ENCODE peak calls at places on chromosomes 2 and 18, in four cellular contexts. One of them, this sample, is unnamed.

GRCh38 chr2:204260906-204261305 is 284.4 kb upstream of the PARD3B start:
- DNase-seq in GM12878: no peak
- DNase-seq in K562: no peak
- DNase-seq in HCT116: no peak
- DNase-seq in this sample: no peak

GRCh38 chr18:13227910-13228309 is 9.3 kb downstream of the LDLRAD4 start:
- DNase-seq in HCT116: no peak
- DNase-seq in GM12878: no peak
- DNase-seq in K562: no peak
- DNase-seq in this sample: no peak

GRCh38 chr2:72603481-72603880 is 222.4 kb downstream of the EXOC6B start:
- DNase-seq in K562: no peak
- DNase-seq in GM12878: no peak
- DNase-seq in HCT116: no peak
- DNase-seq in this sample: no peak

GRCh38 chr2:73925853-73926492 is 707 bp upstream of the DGUOK start:
- DNase-seq in K562: no peak
- DNase-seq in HCT116: no peak
- DNase-seq in GM12878: no peak
- DNase-seq in this sample: no peak

GRCh38 chr2:62489162-62489561 is 16.8 kb downstream of the TMEM17 start:
- DNase-seq in K562: no peak
- DNase-seq in GM12878: no peak
- DNase-seq in HCT116: no peak
- DNase-seq in this sample: no peak

GRCh38 chr2:162241571-162241970 is 1.7 kb downstream of the FAP start:
- DNase-seq in K562: no peak
- DNase-seq in GM12878: no peak
- DNase-seq in HCT116: no peak
- DNase-seq in this sample: no peak

GRCh38 chr2:73998451-73998850 is 13.7 kb downstream of the TET3 start:
- DNase-seq in K562: no peak
- DNase-seq in HCT116: no peak
- DNase-seq in GM12878: no peak
- DNase-seq in this sample: no peak

GRCh38 chr18:62717850-62718229 is 2.5 kb downstream of the PHLPP1 start:
- DNase-seq in K562: no peak
- DNase-seq in GM12878: no peak
- DNase-seq in HCT116: no peak
- DNase-seq in this sample: no peak

GRCh38 chr2:201234167-201235139 is 25.9 kb upstream of the CASP8 start:
- DNase-seq in GM12878: no peak
- DNase-seq in HCT116: no peak
- DNase-seq in K562: no peak
- DNase-seq in this sample: no peak

GRCh38 chr2:63580651-63581050 is 7.6 kb downstream of the WDPCP start:
- DNase-seq in GM12878: no peak
- DNase-seq in K562: no peak
- DNase-seq in HCT116: no peak
- DNase-seq in this sample: no peak

GRCh38 chr2:96514521-96514920 is 9.4 kb upstream of the NEURL3 start:
- DNase-seq in GM12878: no peak
- DNase-seq in HCT116: no peak
- DNase-seq in K562: no peak
- DNase-seq in this sample: no peak

GRCh38 chr2:55112229-55113016 is 62.2 kb upstream of the RTN4 start:
- DNase-seq in K562: peak
- DNase-seq in GM12878: no peak
- DNase-seq in HCT116: no peak
- DNase-seq in this sample: no peak

GRCh38 chr18:32078845-32079244 is 12.8 kb upstream of the RNF138 start:
- DNase-seq in GM12878: no peak
- DNase-seq in HCT116: no peak
- DNase-seq in K562: no peak
- DNase-seq in this sample: no peak

GRCh38 chr2:110116033-110116710 is 550 bp upstream of the MALL start:
- DNase-seq in GM12878: no peak
- DNase-seq in K562: no peak
- DNase-seq in HCT116: peak
- DNase-seq in this sample: no peak

GRCh38 chr2:147469471-147469870 is 375.4 kb upstream of the ACVR2A start:
- DNase-seq in K562: no peak
- DNase-seq in GM12878: no peak
- DNase-seq in HCT116: no peak
- DNase-seq in this sample: no peak

GRCh38 chr2:240398711-240399267 is 36.7 kb upstream of the GPC1 start:
- DNase-seq in HCT116: no peak
- DNase-seq in GM12878: no peak
- DNase-seq in K562: no peak
- DNase-seq in this sample: no peak

GRCh38 chr2:121777699-121778058 is 22.2 kb downstream of the TSN start:
- DNase-seq in GM12878: no peak
- DNase-seq in K562: no peak
- DNase-seq in HCT116: no peak
- DNase-seq in this sample: no peak

GRCh38 chr2:133293544-133294270 is 274.6 kb downstream of the NCKAP5 start:
- DNase-seq in K562: no peak
- DNase-seq in HCT116: no peak
- DNase-seq in GM12878: no peak
- DNase-seq in this sample: no peak

GRCh38 chr2:48707466-48707865 is 48.1 kb downstream of the LHCGR start:
- DNase-seq in K562: no peak
- DNase-seq in GM12878: no peak
- DNase-seq in HCT116: no peak
- DNase-seq in this sample: no peak

GRCh38 chr2:215188078-215188477 is 49.7 kb upstream of the ABCA12 start:
- DNase-seq in HCT116: no peak
- DNase-seq in K562: no peak
- DNase-seq in GM12878: no peak
- DNase-seq in this sample: no peak

GRCh38 chr2:128605421-128605820 is 286.8 kb upstream of the HS6ST1 start:
- DNase-seq in K562: no peak
- DNase-seq in HCT116: no peak
- DNase-seq in GM12878: no peak
- DNase-seq in this sample: no peak

DNA sequence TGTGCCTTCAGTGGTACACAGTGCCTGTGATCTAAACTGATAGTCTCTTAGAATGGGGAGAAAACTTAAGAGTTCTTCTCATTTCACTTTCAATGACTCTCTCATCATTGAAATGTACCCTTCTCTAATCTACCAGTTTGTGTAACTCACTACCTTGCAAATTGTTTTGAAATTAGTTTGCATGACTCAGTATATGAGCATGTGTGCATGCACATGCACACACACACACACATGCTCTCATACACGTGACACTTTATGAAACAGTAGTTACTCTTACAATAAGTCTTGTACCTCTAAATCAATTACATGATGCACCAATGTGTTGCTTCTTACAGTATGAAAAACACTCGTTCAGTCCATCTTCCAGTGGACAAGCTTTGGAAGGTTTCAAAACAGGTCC is 10.6 kb downstream of the LYPD6B start:
- DNase-seq in K562: no peak
- DNase-seq in HCT116: no peak
- DNase-seq in GM12878: no peak
- DNase-seq in this sample: no peak
- H3K27ac ChIP-seq in K562: no peak
- H3K27ac ChIP-seq in HCT116: no peak
- H3K27ac ChIP-seq in GM12878: peak
- H3K27ac ChIP-seq in this sample: no peak

GRCh38 chr2:168639501-168639900 is 162.9 kb upstream of the NOSTRIN start:
- DNase-seq in GM12878: no peak
- DNase-seq in K562: no peak
- DNase-seq in HCT116: no peak
- DNase-seq in this sample: no peak
- TF ChIP-seq SIN3A in GM12878: no peak
- TF ChIP-seq SIN3A in K562: no peak
- TF ChIP-seq SIN3A in HCT116: no peak
- TF ChIP-seq SIN3A in this sample: no peak

GRCh38 chr2:5913729-5914390 is 221.7 kb downstream of the SOX11 start:
- DNase-seq in HCT116: no peak
- DNase-seq in K562: no peak
- DNase-seq in GM12878: no peak
- DNase-seq in this sample: no peak

GRCh38 chr2:5911801-5912200 is 219.6 kb downstream of the SOX11 start:
- DNase-seq in GM12878: no peak
- DNase-seq in K562: no peak
- DNase-seq in HCT116: no peak
- DNase-seq in this sample: no peak

GRCh38 chr2:5915926-5916325 is 223.7 kb downstream of the SOX11 start:
- DNase-seq in K562: peak
- DNase-seq in GM12878: no peak
- DNase-seq in HCT116: no peak
- DNase-seq in this sample: peak

DNA sequence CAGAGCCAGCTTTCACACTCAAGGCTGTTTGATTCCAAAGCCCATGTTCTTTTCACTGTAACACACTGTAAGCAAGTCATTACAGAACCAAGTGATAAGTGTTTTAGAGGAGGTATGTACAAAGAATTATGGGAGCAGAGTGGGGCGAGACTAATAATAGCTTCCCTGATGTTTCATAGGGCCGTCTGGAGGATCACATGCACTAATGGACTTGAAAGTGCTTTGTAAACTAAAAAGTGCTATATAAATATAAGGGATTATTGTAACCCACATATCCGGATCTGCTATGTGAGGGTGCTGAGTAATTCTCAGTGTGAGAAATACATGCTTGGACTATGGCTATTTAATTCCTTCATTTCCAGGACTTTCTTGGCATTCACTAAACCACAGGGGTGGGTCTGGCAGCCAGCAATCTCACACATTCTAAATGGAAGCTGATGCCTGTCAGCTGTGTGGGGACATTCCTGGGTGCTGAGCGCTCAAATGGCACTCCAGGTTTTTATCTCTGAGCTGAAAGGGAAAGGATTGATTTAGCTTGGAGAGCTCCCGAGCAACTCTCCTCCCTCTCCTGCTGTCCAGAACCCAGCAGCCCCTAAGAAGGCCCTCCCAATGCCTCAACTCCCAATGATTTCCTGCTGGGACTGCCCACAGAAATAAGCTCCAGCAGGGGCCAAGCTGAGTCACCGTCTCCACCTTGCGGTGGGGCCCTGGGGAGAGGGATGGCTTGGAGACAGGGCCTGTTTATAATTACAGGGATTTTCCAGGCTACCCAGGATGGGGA is 222.8 kb downstream of the SOX11 start:
- DNase-seq in GM12878: no peak
- DNase-seq in HCT116: no peak
- DNase-seq in K562: no peak
- DNase-seq in this sample: no peak
- H3K27ac ChIP-seq in GM12878: no peak
- H3K27ac ChIP-seq in HCT116: no peak
- H3K27ac ChIP-seq in K562: no peak
- H3K27ac ChIP-seq in this sample: no peak

GRCh38 chr2:33021542-33022259 is 74.9 kb downstream of the LTBP1 start:
- DNase-seq in GM12878: no peak
- DNase-seq in K562: no peak
- DNase-seq in HCT116: no peak
- DNase-seq in this sample: no peak
- TF ChIP-seq SIN3A in GM12878: no peak
- TF ChIP-seq SIN3A in K562: no peak
- TF ChIP-seq SIN3A in HCT116: no peak
- TF ChIP-seq SIN3A in this sample: no peak

DNA sequence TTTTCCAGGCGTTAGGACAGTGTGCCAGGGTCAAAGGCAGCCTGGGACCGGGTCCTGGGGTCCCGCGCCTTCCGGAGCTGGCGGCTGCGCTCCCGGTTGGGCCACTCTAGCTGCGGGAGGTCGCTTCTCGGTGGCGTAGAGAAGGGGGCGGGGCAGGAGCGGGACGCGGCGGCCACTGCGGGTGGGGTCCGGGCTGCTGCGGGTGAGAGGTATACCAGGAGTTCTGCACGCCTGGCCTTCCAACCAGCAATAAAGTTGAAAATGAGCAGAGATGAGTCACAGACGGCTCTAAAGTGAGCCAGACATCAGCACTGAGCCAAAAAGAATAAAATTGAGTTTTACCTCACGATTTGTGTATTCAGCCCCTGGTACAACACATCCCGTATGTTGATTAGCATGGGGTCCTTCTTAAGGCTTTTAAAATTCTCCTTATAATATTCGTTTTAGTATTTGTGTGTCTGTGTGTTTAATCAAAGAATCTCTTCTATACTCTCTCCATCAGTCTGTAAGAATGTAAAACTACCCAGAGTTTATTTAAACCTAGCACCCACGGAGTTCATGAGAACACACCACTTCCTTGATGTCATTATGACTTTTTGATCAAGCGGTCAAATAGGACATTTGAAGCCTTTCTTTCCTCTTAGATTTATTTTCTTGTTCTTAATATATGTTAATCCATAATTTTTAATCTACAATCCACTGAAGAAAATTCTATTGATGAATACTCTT is at the start of gene C1GALT1C1L:
- DNase-seq in GM12878: no peak
- DNase-seq in K562: peak
- DNase-seq in HCT116: no peak
- DNase-seq in this sample: peak
- H3K27ac ChIP-seq in GM12878: no peak
- H3K27ac ChIP-seq in K562: no peak
- H3K27ac ChIP-seq in HCT116: no peak
- H3K27ac ChIP-seq in this sample: peak

GRCh38 chr2:167718560-167718959 is 528.8 kb downstream of the STK39 start:
- DNase-seq in K562: no peak
- DNase-seq in GM12878: no peak
- DNase-seq in HCT116: no peak
- DNase-seq in this sample: no peak

GRCh38 chr2:167721593-167721992 is 525.8 kb downstream of the STK39 start:
- DNase-seq in HCT116: no peak
- DNase-seq in K562: no peak
- DNase-seq in GM12878: no peak
- DNase-seq in this sample: no peak

GRCh38 chr2:167715932-167716331 is 531.5 kb downstream of the STK39 start:
- DNase-seq in HCT116: no peak
- DNase-seq in K562: no peak
- DNase-seq in GM12878: no peak
- DNase-seq in this sample: no peak

GRCh38 chr2:167719410-167719809 is 528.0 kb downstream of the STK39 start:
- DNase-seq in GM12878: no peak
- DNase-seq in HCT116: no peak
- DNase-seq in K562: no peak
- DNase-seq in this sample: no peak
- TF ChIP-seq SIN3A in GM12878: no peak
- TF ChIP-seq SIN3A in HCT116: no peak
- TF ChIP-seq SIN3A in K562: no peak
- TF ChIP-seq SIN3A in this sample: no peak

GRCh38 chr2:47297767-47298401 is 105.1 kb upstream of the MSH2 start:
- DNase-seq in K562: no peak
- DNase-seq in HCT116: no peak
- DNase-seq in GM12878: no peak
- DNase-seq in this sample: no peak
- H3K27ac ChIP-seq in K562: peak
- H3K27ac ChIP-seq in HCT116: no peak
- H3K27ac ChIP-seq in GM12878: no peak
- H3K27ac ChIP-seq in this sample: no peak

GRCh38 chr18:56388571-56388970 is 249.8 kb downstream of the TXNL1 start:
- DNase-seq in K562: no peak
- DNase-seq in GM12878: no peak
- DNase-seq in HCT116: no peak
- DNase-seq in this sample: no peak
- TF ChIP-seq SIN3A in K562: no peak
- TF ChIP-seq SIN3A in GM12878: no peak
- TF ChIP-seq SIN3A in HCT116: no peak
- TF ChIP-seq SIN3A in this sample: no peak

This sample was measured in Panc1.